ENCODE peak calls at places on chromosomes 16 and 17, in seven cellular contexts. D, B, T, K, P, S and U are unnamed samples.

GRCh38 chr17:83055911-83056582 is 23.4 kb upstream of the METRNL start:
- DNase-seq in P (peak), S (no peak), K (no peak), B (peak), D (no peak), T (no peak), U (no peak)

GRCh38 chr17:35345926-35346771 is 27.3 kb downstream of the SLFN11 start:
- DNase-seq in K (peak), D (peak), P (peak), S (peak), T (peak), B (no peak), U (no peak)

GRCh38 chr17:45759761-45760160 is 24.4 kb upstream of the CRHR1 start:
- DNase-seq in P (no peak), B (no peak), K (no peak), D (no peak), S (no peak), T (no peak), U (no peak)

GRCh38 chr16:87802670-87803069 is 36.9 kb upstream of the KLHDC4 start:
- DNase-seq in D (no peak), K (peak), B (no peak), T (no peak), S (no peak), P (no peak), U (no peak)

GRCh38 chr17:52147872-52148271 is 10.6 kb downstream of the CA10 start:
- DNase-seq in B (no peak), D (no peak), P (no peak), K (no peak), S (no peak), T (no peak), U (no peak)

GRCh38 chr17:10119203-10120112 is 78.9 kb downstream of the GAS7 start:
- DNase-seq in T (peak), D (peak), P (no peak), S (no peak), K (peak), B (no peak), U (peak)

GRCh38 chr17:45247429-45248131 is 14.3 kb downstream of the SPATA32 start:
- DNase-seq in K (peak), D (peak), S (peak), B (no peak), T (peak), P (peak), U (peak)

GRCh38 chr17:333626-334396 is 18.8 kb downstream of the RPH3AL start:
- DNase-seq in T (no peak), D (peak), S (peak), P (peak), K (peak), B (no peak), U (no peak)

GRCh38 chr17:50624321-50624935 is 10.3 kb upstream of the ABCC3 start:
- DNase-seq in D (no peak), P (no peak), T (no peak), K (no peak), S (no peak), B (no peak), U (no peak)

GRCh38 chr17:48153711-48154642 is 46.4 kb downstream of the SNX11 start:
- DNase-seq in P (no peak), B (no peak), S (peak), T (peak), K (peak), D (no peak), U (no peak)

GRCh38 chr17:55674107-55674506 is 48.6 kb downstream of the TMEM100 start:
- DNase-seq in S (no peak), D (no peak), T (no peak), B (no peak), P (no peak), K (no peak), U (no peak)

GRCh38 chr17:28763804-28764266 is 20.0 kb downstream of the TRAF4 start:
- DNase-seq in B (peak), K (peak), T (peak), P (peak), S (peak), D (peak), U (peak)

GRCh38 chr16:66652661-66653060 is 43.9 kb downstream of the CMTM4 start:
- DNase-seq in P (no peak), D (no peak), T (no peak), S (no peak), K (no peak), B (no peak), U (no peak)

GRCh38 chr16:19005561-19006445 is 22.1 kb downstream of the TMC7 start:
- DNase-seq in P (peak), S (no peak), B (no peak), K (peak), T (peak), D (peak), U (no peak)

GRCh38 chr17:17019430-17019762 is 22.9 kb upstream of the MPRIP start:
- DNase-seq in D (no peak), K (no peak), P (no peak), T (no peak), B (no peak), S (no peak), U (no peak)

GRCh38 chr17:59846391-59847165 is 46.2 kb downstream of the TUBD1 start:
- DNase-seq in S (no peak), T (peak), P (peak), K (peak), D (peak), B (no peak), U (no peak)

GRCh38 chr17:66426397-66427033 is 124.1 kb downstream of the PRKCA start:
- DNase-seq in D (no peak), S (no peak), K (peak), B (no peak), P (no peak), T (peak), U (no peak)

GRCh38 chr17:33506889-33507650 is 214.0 kb upstream of the ASIC2 start:
- DNase-seq in D (no peak), S (no peak), P (no peak), B (no peak), T (no peak), K (no peak), U (no peak)

GRCh38 chr16:25340973-25341372 is 83.3 kb upstream of the ZKSCAN2 start:
- DNase-seq in P (no peak), D (no peak), K (no peak), B (no peak), S (no peak), T (no peak), U (no peak)

GRCh38 chr16:10610499-10611184 is 30.2 kb upstream of the EMP2 start:
- DNase-seq in T (no peak), P (no peak), K (no peak), S (no peak), B (no peak), D (no peak), U (no peak)

GRCh38 chr16:49608801-49609200 is 235.2 kb downstream of the C16orf78 start:
- DNase-seq in D (no peak), K (no peak), S (no peak), B (peak), T (no peak), P (no peak), U (no peak)

GRCh38 chr17:304461-304860 is 48.1 kb downstream of the RPH3AL start:
- DNase-seq in B (no peak), T (no peak), S (no peak), P (no peak), D (peak), K (no peak), U (no peak)

GRCh38 chr17:29151567-29151966 is 28.6 kb downstream of the MYO18A start:
- DNase-seq in D (no peak), T (peak), K (no peak), S (no peak), B (no peak), P (no peak), U (no peak)

GRCh38 chr17:6085812-6086211 is 15.6 kb downstream of the WSCD1 start:
- DNase-seq in B (no peak), T (no peak), D (no peak), S (no peak), K (no peak), P (no peak), U (no peak)

GRCh38 chr17:34647511-34647910 is 68.1 kb downstream of the TMEM132E start:
- DNase-seq in T (no peak), B (no peak), S (no peak), P (no peak), K (no peak), D (no peak), U (no peak)

GRCh38 chr16:54594646-54595381 is 308.2 kb upstream of the IRX3 start:
- DNase-seq in B (no peak), K (no peak), P (no peak), S (no peak), T (no peak), D (no peak), U (no peak)

GRCh38 chr16:57039148-57039812 is 49.9 kb downstream of the NLRC5 start:
- DNase-seq in K (peak), T (no peak), P (no peak), S (no peak), D (no peak), B (peak), U (no peak)

GRCh38 chr16:53207810-53208752 is 153.3 kb downstream of the CHD9 start:
- DNase-seq in P (peak), B (peak), S (peak), D (no peak), T (peak), K (peak), U (peak)

GRCh38 chr17:32623196-32623595 is 136.4 kb downstream of the CDK5R1 start:
- DNase-seq in S (no peak), K (no peak), B (no peak), P (no peak), D (no peak), T (no peak), U (no peak)

GRCh38 chr17:47935961-47936360 is 5.4 kb upstream of the PNPO start:
- DNase-seq in B (peak), K (no peak), S (no peak), T (peak), D (no peak), P (no peak), U (no peak)

GRCh38 chr17:50478391-50479361 is at the start of gene RSAD1:
- DNase-seq in K (peak), S (peak), P (peak), T (peak), D (peak), B (peak), U (peak)

GRCh38 chr16:47916266-47916665 is 239.5 kb downstream of the ABCC12 start:
- DNase-seq in T (no peak), K (no peak), S (no peak), P (no peak), D (no peak), B (peak), U (no peak)

GRCh38 chr17:6681176-6681575 is 29.6 kb downstream of the C17orf100 start:
- DNase-seq in S (no peak), K (no peak), P (no peak), B (no peak), D (no peak), T (no peak), U (no peak)

GRCh38 chr16:66528294-66528693 is 21.6 kb downstream of the TK2 start:
- DNase-seq in T (no peak), K (no peak), P (no peak), B (no peak), S (no peak), D (no peak), U (no peak)

GRCh38 chr17:78127240-78127887 is 1.2 kb downstream of the TMC6 start:
- DNase-seq in D (peak), P (peak), K (peak), T (peak), S (no peak), B (no peak), U (peak)

GRCh38 chr17:37299257-37299985 is 76.4 kb upstream of the C17orf78 start:
- DNase-seq in B (no peak), P (no peak), S (no peak), T (no peak), D (no peak), K (no peak), U (no peak)
- TF ChIP-seq CTCF in B (no peak), P (no peak), S (no peak), T (no peak), D (no peak), K (no peak), U (no peak)

GRCh38 chr16:70602831-70603230 is 43.5 kb upstream of the IL34 start:
- DNase-seq in P (no peak), S (peak), B (no peak), K (no peak), T (no peak), D (no peak), U (no peak)
- TF ChIP-seq CTCF in P (no peak), S (peak), B (no peak), K (no peak), T (no peak), D (no peak), U (no peak)

GRCh38 chr17:4897785-4898184 is 1.6 kb upstream of the C17orf107 start:
- DNase-seq in D (no peak), T (no peak), B (no peak), P (no peak), K (no peak), S (no peak), U (no peak)

GRCh38 chr17:4897198-4897657 is 2.1 kb upstream of the C17orf107 start:
- DNase-seq in B (no peak), T (no peak), K (no peak), S (no peak), P (no peak), D (no peak), U (no peak)

GRCh38 chr17:4895121-4895520 is 4.2 kb upstream of the C17orf107 start:
- DNase-seq in P (no peak), T (no peak), K (no peak), D (no peak), B (no peak), S (no peak), U (no peak)

GRCh38 chr17:4895676-4896331 is 3.5 kb upstream of the C17orf107 start:
- DNase-seq in S (peak), K (no peak), B (no peak), D (no peak), P (no peak), T (no peak), U (no peak)

GRCh38 chr17:4896332-4897197 is 2.8 kb upstream of the C17orf107 start:
- DNase-seq in K (no peak), D (no peak), B (no peak), P (no peak), T (no peak), S (no peak), U (no peak)
- TF ChIP-seq CTCF in K (no peak), D (no peak), B (no peak), P (no peak), T (no peak), S (no peak), U (no peak)

DNA sequence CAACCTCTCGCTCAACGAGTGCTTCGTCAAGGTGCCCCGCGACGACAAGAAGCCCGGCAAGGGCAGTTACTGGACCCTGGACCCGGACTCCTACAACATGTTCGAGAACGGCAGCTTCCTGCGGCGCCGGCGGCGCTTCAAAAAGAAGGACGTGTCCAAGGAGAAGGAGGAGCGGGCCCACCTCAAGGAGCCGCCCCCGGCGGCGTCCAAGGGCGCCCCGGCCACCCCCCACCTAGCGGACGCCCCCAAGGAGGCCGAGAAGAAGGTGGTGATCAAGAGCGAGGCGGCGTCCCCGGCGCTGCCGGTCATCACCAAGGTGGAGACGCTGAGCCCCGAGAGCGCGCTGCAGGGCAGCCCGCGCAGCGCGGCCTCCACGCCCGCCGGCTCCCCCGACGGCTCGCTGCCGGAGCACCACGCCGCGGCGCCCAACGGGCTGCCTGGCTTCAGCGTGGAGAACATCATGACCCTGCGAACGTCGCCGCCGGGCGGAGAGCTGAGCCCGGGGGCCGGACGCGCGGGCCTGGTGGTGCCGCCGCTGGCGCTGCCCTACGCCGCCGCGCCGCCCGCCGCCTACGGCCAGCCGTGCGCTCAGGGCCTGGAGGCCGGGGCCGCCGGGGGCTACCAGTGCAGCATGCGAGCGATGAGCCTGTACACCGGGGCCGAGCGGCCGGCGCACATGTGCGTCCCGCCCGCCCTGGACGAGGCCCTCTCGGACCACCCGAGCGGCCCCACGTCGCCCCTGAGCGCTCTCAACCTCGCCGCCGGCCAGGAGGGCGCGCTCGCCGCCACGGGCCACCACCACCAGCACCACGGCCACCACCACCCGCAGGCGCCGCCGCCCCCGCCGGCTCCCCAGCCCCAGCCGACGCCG is 1.3 kb downstream of the FOXC2 start:
- DNase-seq in B (no peak), S (peak), P (no peak), K (no peak), D (no peak), T (peak), U (no peak)
- TF ChIP-seq CTCF in B (peak), S (no peak), P (no peak), K (no peak), D (no peak), T (no peak), U (no peak)

GRCh38 chr16:20741555-20742285 is at the start of gene THUMPD1:
- DNase-seq in D (peak), S (peak), B (peak), P (peak), T (peak), K (peak), U (peak)
- TF ChIP-seq CTCF in D (no peak), S (no peak), B (peak), P (peak), T (no peak), K (peak), U (no peak)

DNA sequence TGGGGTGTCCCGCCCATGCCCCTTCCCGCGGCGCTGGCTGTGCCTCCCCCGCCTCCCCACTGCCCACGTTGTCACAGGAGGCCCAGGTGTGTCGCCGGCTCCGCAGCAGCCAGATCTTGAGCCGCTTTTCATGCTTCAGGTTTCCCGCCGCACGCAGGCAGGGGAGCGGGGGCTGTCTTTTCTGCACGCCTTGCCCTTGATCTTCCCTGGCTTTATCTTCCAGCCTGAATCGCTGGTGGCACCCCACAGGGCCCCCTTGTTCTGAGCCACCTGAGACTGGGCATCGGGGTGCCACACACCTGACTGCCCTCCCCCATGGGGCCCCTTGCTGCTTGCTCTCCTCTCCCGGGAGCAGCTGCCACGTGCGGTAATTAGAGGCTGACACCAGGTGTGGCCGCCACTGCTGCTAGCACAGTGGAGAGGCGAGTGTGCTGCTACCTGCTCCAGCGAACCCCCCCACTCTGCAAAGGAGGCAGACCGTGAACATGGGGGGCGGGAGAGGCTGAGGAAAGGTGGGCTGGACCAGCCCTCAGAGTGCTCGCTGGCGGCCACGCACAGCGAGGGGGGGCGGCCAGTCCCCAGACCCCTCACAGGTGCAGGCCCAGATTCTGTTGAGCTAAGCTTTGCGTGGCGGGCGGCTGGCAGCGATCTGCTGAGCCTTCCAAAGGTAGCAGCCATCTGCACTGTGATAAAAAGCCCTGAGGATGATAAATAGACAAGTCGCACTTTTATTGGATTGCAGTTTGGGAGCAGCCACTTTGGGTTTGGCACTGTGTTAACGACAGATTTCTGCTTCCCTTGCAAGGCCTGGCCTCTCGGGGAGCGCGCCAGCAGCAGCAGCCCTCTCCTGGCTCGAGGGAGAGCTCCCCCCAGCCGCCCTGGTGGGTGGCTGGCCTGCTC is 168.0 kb upstream of the GSE1 start:
- DNase-seq in S (no peak), D (no peak), K (peak), B (no peak), T (peak), P (no peak), U (no peak)
- TF ChIP-seq CTCF in S (no peak), D (no peak), K (no peak), B (no peak), T (no peak), P (no peak), U (no peak)

DNA sequence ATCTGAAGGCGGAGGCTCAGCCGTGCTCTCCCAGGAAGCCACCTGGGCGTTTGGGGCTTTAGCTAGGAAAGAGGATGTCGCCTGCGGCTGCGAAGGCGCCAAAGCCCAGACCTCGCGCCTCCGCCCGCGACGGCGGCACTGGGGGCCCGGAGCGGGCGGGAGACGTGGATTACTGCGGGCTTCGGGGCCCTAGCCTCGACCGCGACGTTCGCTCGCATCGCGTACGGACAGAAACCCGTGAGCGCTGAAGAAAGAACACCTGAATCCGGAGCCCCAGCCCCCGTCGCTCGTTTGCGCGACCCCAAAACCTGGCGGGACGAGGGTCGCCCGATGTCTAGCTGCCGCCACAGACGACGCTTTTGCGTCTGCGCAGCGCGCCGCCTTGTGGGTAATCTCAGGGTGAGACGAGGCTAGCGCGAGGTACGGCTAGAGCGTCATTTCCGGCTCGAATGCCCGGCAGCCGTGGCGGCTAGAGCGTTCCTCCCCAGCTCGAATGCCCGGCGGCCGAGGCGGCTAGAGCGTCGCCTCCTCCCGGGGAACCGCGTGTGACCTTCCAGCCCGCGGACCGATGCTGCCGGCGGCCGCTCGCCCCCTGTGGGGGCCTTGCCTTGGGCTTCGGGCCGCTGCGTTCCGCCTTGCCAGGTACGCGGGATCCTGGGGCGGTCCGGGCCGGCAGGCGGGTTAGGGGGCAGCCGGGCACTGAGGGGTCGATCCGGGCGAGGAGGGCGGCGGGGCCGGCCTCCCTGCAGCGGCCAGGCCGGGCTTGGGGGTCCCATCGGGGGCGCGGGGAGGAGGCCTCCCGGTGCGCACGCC is at the start of gene MRPL12:
- DNase-seq in K (peak), P (peak), B (peak), T (peak), D (peak), S (peak), U (peak)
- TF ChIP-seq CTCF in K (peak), P (peak), B (peak), T (no peak), D (peak), S (peak), U (peak)